ENCODE peak calls at places on chromosomes 3 and 15, in six cellular contexts. D, A, Z, I, Q and O are unnamed samples.

GRCh38 chr3:107543666-107544065 is 20.9 kb downstream of the BBX start:
- DNase-seq in A (no peak), I (no peak), Z (no peak), D (no peak), Q (peak), O (no peak)

GRCh38 chr15:84594617-84595290 is 6.1 kb upstream of the ZSCAN2 start:
- DNase-seq in Q (no peak), I (no peak), D (no peak), A (no peak), Z (peak), O (no peak)

GRCh38 chr3:42539871-42540714 is 37.6 kb downstream of the VIPR1 start:
- DNase-seq in A (peak), Q (peak), I (no peak), D (no peak), Z (no peak), O (no peak)

GRCh38 chr15:65922621-65923020 is 53.3 kb downstream of the RAB11A start:
- DNase-seq in Z (no peak), I (no peak), A (no peak), Q (peak), D (no peak), O (no peak)

GRCh38 chr15:68818671-68819450 is 1.8 kb downstream of the ANP32A start:
- DNase-seq in Z (peak), A (peak), D (no peak), Q (peak), I (peak), O (no peak)

GRCh38 chr3:170038434-170039110 is 777 bp downstream of the GPR160 start:
- DNase-seq in I (no peak), A (no peak), Q (peak), D (no peak), Z (no peak), O (no peak)

GRCh38 chr3:90091557-90091956 is 984.1 kb downstream of the EPHA3 start:
- DNase-seq in A (no peak), Z (no peak), I (peak), D (no peak), Q (peak), O (peak)

GRCh38 chr3:190122198-190122771 is 1.6 kb upstream of the P3H2 start:
- DNase-seq in A (no peak), Z (no peak), Q (no peak), I (no peak), D (no peak), O (peak)

GRCh38 chr3:40104441-40104840 is 205.1 kb upstream of the EIF1B start:
- DNase-seq in A (no peak), Z (no peak), I (no peak), D (no peak), Q (no peak), O (no peak)

GRCh38 chr3:160725326-160725725 is 30.7 kb upstream of the PPM1L start:
- DNase-seq in D (no peak), I (no peak), Z (no peak), A (no peak), Q (no peak), O (no peak)

GRCh38 chr3:28243424-28244106 is 2.1 kb downstream of the CMC1 start:
- DNase-seq in Q (no peak), Z (no peak), A (no peak), I (no peak), D (no peak), O (no peak)

GRCh38 chr3:141413387-141414140 is 45.3 kb downstream of the ZBTB38 start:
- DNase-seq in Q (no peak), D (no peak), Z (no peak), I (no peak), A (no peak), O (no peak)

GRCh38 chr3:25344609-25345008 is 83.5 kb upstream of the RARB start:
- DNase-seq in Q (no peak), D (no peak), Z (no peak), A (no peak), I (no peak), O (no peak)

GRCh38 chr15:81049835-81050234 is 49.1 kb downstream of the TLNRD1 start:
- DNase-seq in Z (no peak), I (no peak), Q (no peak), A (no peak), D (peak), O (no peak)

GRCh38 chr3:113468536-113468935 is 27.2 kb upstream of the CFAP44 start:
- DNase-seq in Z (no peak), D (no peak), I (peak), A (no peak), Q (no peak), O (no peak)

GRCh38 chr3:38127611-38128302 is 9.2 kb downstream of the ACAA1 start:
- DNase-seq in D (no peak), Q (no peak), I (no peak), A (no peak), Z (no peak), O (no peak)

GRCh38 chr3:136893848-136894443 is 31.9 kb downstream of the NCK1 start:
- DNase-seq in Z (no peak), D (no peak), A (no peak), Q (no peak), I (peak), O (peak)

GRCh38 chr3:197756704-197757103 is 7.0 kb downstream of the FYTTD1 start:
- DNase-seq in Q (no peak), A (no peak), I (no peak), Z (no peak), D (no peak), O (no peak)

GRCh38 chr3:197758512-197758911 is 8.8 kb downstream of the FYTTD1 start:
- DNase-seq in D (no peak), Z (no peak), A (no peak), Q (no peak), I (no peak), O (no peak)

DNA sequence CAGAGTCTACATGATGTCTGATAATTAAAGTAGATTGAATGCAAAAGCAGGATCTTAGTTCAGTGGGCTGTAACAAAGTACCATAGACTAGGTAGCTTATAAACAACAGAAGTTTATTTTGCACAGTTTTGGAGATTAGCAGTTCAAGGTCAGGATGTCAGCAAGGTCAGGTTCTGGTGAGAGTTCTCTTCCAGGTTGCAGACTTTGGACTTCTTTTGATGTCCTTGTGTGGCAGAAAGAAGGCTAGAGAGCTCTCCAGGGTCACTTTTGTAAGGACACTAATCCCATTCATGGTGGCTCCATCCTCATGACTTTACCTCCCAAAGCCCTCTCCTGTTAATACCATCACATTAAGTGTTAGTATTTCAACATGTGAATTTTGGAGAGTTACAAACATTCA is 12.1 kb downstream of the FYTTD1 start:
- DNase-seq in D (no peak), Q (no peak), I (no peak), A (no peak), Z (no peak), O (no peak)
- H3K4me3 ChIP-seq in D (no peak), Q (no peak), I (no peak), A (no peak), Z (no peak), O (no peak)

GRCh38 chr3:47005212-47006144 is 26.0 kb downstream of the NBEAL2 start:
- DNase-seq in A (no peak), I (no peak), Q (no peak), Z (no peak), D (no peak), O (no peak)

GRCh38 chr3:47006145-47006651 is 26.7 kb downstream of the NBEAL2 start:
- DNase-seq in A (no peak), I (no peak), D (no peak), Z (no peak), Q (no peak), O (no peak)

GRCh38 chr3:47002490-47003410 is 23.3 kb downstream of the NBEAL2 start:
- DNase-seq in Q (no peak), A (no peak), Z (peak), I (no peak), D (no peak), O (no peak)

GRCh38 chr3:47003461-47004368 is 24.2 kb downstream of the NBEAL2 start:
- DNase-seq in D (no peak), A (no peak), Z (peak), I (no peak), Q (no peak), O (no peak)

DNA sequence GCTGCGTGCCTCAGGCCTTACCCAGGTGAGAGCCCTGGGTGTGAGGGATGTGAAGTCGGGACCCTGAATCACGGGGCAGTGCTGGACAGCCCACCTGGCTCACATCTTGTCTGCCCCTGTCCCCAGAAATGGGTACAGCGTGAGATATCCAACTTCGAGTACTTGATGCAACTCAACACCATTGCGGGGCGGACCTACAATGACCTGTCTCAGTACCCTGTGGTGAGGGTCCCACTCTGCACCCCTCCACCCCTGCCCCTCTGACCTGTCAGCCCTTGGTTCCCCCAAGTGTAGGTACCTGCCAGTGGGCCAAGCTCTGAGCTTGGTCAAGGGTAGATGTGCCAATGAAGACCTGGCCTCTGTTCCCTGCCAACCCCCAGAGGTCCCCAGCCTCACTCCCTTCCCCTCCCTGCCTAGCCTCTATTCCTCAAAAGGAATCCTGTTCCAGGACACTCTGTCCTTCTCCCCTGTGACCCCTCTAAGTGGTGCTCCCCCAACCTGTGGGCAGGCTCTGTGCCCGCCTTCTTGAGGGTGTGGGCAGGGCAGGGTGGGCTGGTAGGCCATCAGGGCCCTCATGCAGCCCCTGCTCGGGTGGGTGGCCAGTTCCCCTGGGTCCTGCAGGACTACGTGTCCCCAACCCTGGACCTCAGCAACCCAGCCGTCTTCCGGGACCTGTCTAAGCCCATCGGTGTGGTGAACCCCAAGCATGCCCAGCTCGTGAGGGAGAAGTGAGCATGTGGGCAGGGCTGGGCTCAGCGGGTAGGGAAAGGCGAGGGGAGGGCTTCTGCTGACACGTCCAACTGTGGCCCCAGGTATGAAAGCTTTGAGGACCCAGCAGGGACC is 25.1 kb downstream of the NBEAL2 start:
- DNase-seq in D (no peak), Z (peak), I (no peak), A (no peak), Q (no peak), O (no peak)
- TF ChIP-seq CTCF in D (no peak), Z (no peak), I (no peak), A (no peak), Q (no peak), O (no peak)

GRCh38 chr15:42456539-42456938 is 34.4 kb downstream of the ZNF106 start:
- DNase-seq in D (no peak), Q (no peak), Z (no peak), I (no peak), A (no peak), O (no peak)

GRCh38 chr15:42453826-42454225 is 37.1 kb downstream of the ZNF106 start:
- DNase-seq in I (no peak), Z (no peak), A (no peak), D (no peak), Q (no peak), O (no peak)

GRCh38 chr15:42457445-42458442 is 33.2 kb downstream of the ZNF106 start:
- DNase-seq in D (no peak), Z (no peak), I (peak), Q (no peak), A (peak), O (peak)

GRCh38 chr15:42461261-42461660 is 29.7 kb downstream of the ZNF106 start:
- DNase-seq in Q (no peak), Z (no peak), D (no peak), A (no peak), I (no peak), O (no peak)

GRCh38 chr15:42456971-42457370 is 34.0 kb downstream of the ZNF106 start:
- DNase-seq in A (peak), D (no peak), I (peak), Q (no peak), Z (no peak), O (no peak)
- H3K4me3 ChIP-seq in A (no peak), D (peak), I (peak), Q (no peak), Z (no peak), O (peak)

GRCh38 chr3:149886957-149887356 is 73.9 kb downstream of the RNF13 start:
- DNase-seq in D (no peak), A (no peak), Q (no peak), Z (no peak), I (no peak), O (no peak)
- TF ChIP-seq CTCF in D (no peak), A (no peak), Q (peak), Z (no peak), I (no peak), O (no peak)

GRCh38 chr3:192726386-192726785 is 955 bp downstream of the FGF12 start:
- DNase-seq in D (no peak), Q (no peak), I (no peak), Z (no peak), A (no peak), O (no peak)

GRCh38 chr3:192731233-192731632 is 3.9 kb upstream of the FGF12 start:
- DNase-seq in D (no peak), A (no peak), I (no peak), Q (no peak), Z (no peak), O (no peak)

GRCh38 chr3:192727032-192727847 is at the start of gene FGF12:
- DNase-seq in Q (peak), A (peak), I (no peak), D (peak), Z (peak), O (peak)
- H3K4me3 ChIP-seq in Q (peak), A (no peak), I (no peak), D (peak), Z (peak), O (peak)

GRCh38 chr3:46668591-46668990 is 24.9 kb downstream of the ALS2CL start:
- DNase-seq in Q (no peak), D (peak), I (no peak), Z (peak), A (peak), O (no peak)

GRCh38 chr3:46671541-46672348 is 21.7 kb downstream of the ALS2CL start:
- DNase-seq in Z (peak), A (peak), D (no peak), Q (peak), I (no peak), O (no peak)

GRCh38 chr3:46670891-46671427 is 22.5 kb downstream of the ALS2CL start:
- DNase-seq in Z (peak), A (peak), I (no peak), Q (peak), D (peak), O (no peak)

GRCh38 chr3:46669191-46669999 is 24.1 kb downstream of the ALS2CL start:
- DNase-seq in D (peak), Q (peak), Z (peak), A (peak), I (no peak), O (no peak)

GRCh38 chr3:46670000-46670890 is 23.2 kb downstream of the ALS2CL start:
- DNase-seq in I (no peak), Z (peak), Q (peak), A (peak), D (peak), O (no peak)
- TF ChIP-seq CTCF in I (no peak), Z (no peak), Q (no peak), A (no peak), D (no peak), O (no peak)

GRCh38 chr3:14538451-14539088 is 1.6 kb downstream of the GRIP2 start:
- DNase-seq in I (no peak), Z (peak), Q (no peak), D (no peak), A (no peak), O (no peak)
- H3K4me3 ChIP-seq in I (no peak), Z (no peak), Q (no peak), D (no peak), A (no peak), O (no peak)

GRCh38 chr3:124363451-124363850 is 366.8 kb upstream of the UMPS start:
- DNase-seq in D (no peak), I (peak), Q (no peak), Z (no peak), A (peak), O (peak)

GRCh38 chr3:124361566-124361965 is 368.7 kb upstream of the UMPS start:
- DNase-seq in I (no peak), Z (no peak), Q (no peak), D (no peak), A (no peak), O (no peak)

GRCh38 chr3:124360140-124360539 is 368.2 kb upstream of the ROPN1 start:
- DNase-seq in D (no peak), Q (no peak), A (no peak), I (no peak), Z (no peak), O (no peak)

GRCh38 chr3:124362418-124362817 is 367.8 kb upstream of the UMPS start:
- DNase-seq in D (no peak), Z (no peak), A (no peak), I (no peak), Q (no peak), O (no peak)

DNA sequence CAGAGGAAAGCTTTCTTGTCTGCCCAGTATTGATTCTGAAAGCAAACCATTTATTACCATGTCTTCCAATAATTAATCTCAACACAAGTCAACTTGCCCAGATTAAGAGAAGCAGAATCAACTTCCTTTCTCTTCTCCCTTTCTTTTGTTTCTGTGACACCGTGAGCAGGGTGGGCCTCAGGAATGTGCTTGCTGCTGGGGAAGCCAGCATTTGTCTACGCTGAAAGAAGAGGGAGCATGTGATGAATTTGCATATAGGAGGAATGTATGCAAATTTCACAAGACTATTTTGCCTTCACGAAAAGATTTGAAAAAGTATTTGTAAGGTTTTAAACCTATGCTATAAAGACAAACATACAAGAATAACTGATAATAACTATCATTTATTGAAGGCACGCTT is 368.7 kb upstream of the ROPN1 start:
- DNase-seq in D (no peak), I (no peak), A (no peak), Q (no peak), Z (no peak), O (no peak)
- TF ChIP-seq CTCF in D (no peak), I (no peak), A (no peak), Q (no peak), Z (no peak), O (no peak)

DNA sequence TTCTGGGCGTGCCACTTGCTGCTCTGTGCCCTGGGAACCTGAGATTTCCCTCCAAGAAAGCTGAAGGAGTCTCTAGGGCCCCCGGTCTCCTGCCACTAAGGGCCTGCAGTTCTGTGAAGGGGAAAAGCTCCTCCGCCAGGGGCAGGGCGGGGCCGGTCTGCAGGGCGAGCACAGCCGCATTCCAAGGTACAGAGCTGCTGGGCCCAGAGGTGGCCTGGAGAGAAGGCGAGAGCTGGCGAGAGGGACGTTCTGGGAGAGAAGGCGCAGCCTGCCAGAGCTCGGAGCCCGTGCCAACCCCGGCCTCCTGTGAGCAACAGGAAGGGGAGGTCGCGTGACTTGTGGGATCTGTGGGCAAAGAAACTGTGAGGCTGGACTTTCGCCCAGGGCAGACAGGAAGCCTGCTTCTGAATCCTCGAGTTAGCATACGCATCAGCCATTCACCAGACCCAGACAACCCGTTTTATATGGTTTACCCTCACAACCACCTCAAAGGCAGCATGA is 500.4 kb downstream of the SHQ1 start:
- DNase-seq in A (peak), D (no peak), Q (no peak), I (no peak), Z (peak), O (peak)
- H3K4me3 ChIP-seq in A (no peak), D (no peak), Q (no peak), I (no peak), Z (no peak), O (no peak)

DNA sequence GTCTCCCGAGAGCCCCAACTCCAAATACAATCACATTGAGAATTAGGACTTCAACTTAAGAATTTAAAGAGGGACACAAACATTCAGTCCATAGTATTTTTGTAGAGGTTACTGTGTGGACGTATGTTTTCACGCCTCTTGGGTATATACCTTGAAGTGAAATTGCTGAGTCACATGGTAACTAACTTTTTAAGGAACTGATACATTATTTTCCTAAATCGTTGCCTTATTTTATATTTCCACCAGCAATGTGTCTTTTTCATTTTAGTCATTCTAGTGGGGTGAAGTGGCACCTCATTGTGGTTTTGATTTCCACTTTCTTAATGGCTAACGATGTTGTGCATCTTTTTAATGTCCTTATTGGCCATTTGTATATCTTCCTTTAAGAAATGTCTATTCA is 11.8 kb downstream of the PARP15 start:
- DNase-seq in I (no peak), A (no peak), Z (no peak), D (no peak), Q (no peak), O (no peak)
- TF ChIP-seq CTCF in I (no peak), A (no peak), Z (no peak), D (no peak), Q (no peak), O (no peak)